ENCODE peak calls at places on chromosomes 11 and 22, in five cellular contexts. One of them, this sample, is unnamed.

GRCh38 chr11:118615996-118616395 is 8.6 kb downstream of the PHLDB1 start:
- DNase-seq in GM04504: no peak
- DNase-seq in iPS-NIHi11: no peak
- DNase-seq in activated CD4-positive, alpha-beta T cell treated with anti-CD3 and anti-CD28 coated beads, Interleukin-2, amount 50 U/mL, for 4 hours: no peak
- DNase-seq in T1000: no peak
- DNase-seq in this sample: no peak

GRCh38 chr22:37818397-37819099 is 4.6 kb upstream of the GALR3 start:
- DNase-seq in GM04504: no peak
- DNase-seq in T1000: no peak
- DNase-seq in activated CD4-positive, alpha-beta T cell treated with anti-CD3 and anti-CD28 coated beads, Interleukin-2, amount 50 U/mL, for 4 hours: peak; percentile 56
- DNase-seq in iPS-NIHi11: peak; percentile 68
- DNase-seq in this sample: peak; percentile 39

GRCh38 chr11:19972091-19972490 is 188.2 kb downstream of the DBX1 start:
- DNase-seq in iPS-NIHi11: no peak
- DNase-seq in GM04504: no peak
- DNase-seq in activated CD4-positive, alpha-beta T cell treated with anti-CD3 and anti-CD28 coated beads, Interleukin-2, amount 50 U/mL, for 4 hours: no peak
- DNase-seq in T1000: no peak
- DNase-seq in this sample: no peak

GRCh38 chr11:71131861-71132260 is 120.5 kb downstream of the SHANK2 start:
- DNase-seq in iPS-NIHi11: no peak
- DNase-seq in T1000: peak; percentile 37
- DNase-seq in activated CD4-positive, alpha-beta T cell treated with anti-CD3 and anti-CD28 coated beads, Interleukin-2, amount 50 U/mL, for 4 hours: no peak
- DNase-seq in GM04504: no peak
- DNase-seq in this sample: no peak

GRCh38 chr11:100910808-100911207 is 218.8 kb downstream of the PGR start:
- DNase-seq in activated CD4-positive, alpha-beta T cell treated with anti-CD3 and anti-CD28 coated beads, Interleukin-2, amount 50 U/mL, for 4 hours: no peak
- DNase-seq in iPS-NIHi11: no peak
- DNase-seq in GM04504: no peak
- DNase-seq in T1000: no peak
- DNase-seq in this sample: no peak

GRCh38 chr22:23183107-23183698 is 2.9 kb downstream of the BCR start:
- DNase-seq in activated CD4-positive, alpha-beta T cell treated with anti-CD3 and anti-CD28 coated beads, Interleukin-2, amount 50 U/mL, for 4 hours: no peak
- DNase-seq in iPS-NIHi11: peak; percentile 82
- DNase-seq in T1000: no peak
- DNase-seq in GM04504: no peak
- DNase-seq in this sample: no peak

GRCh38 chr11:47595029-47595428 is 818 bp upstream of the C1QTNF4 start:
- DNase-seq in iPS-NIHi11: no peak
- DNase-seq in T1000: no peak
- DNase-seq in activated CD4-positive, alpha-beta T cell treated with anti-CD3 and anti-CD28 coated beads, Interleukin-2, amount 50 U/mL, for 4 hours: no peak
- DNase-seq in GM04504: no peak
- DNase-seq in this sample: no peak

GRCh38 chr22:29481265-29482000 is 1.4 kb downstream of the NEFH start:
- DNase-seq in activated CD4-positive, alpha-beta T cell treated with anti-CD3 and anti-CD28 coated beads, Interleukin-2, amount 50 U/mL, for 4 hours: no peak
- DNase-seq in GM04504: no peak
- DNase-seq in T1000: no peak
- DNase-seq in iPS-NIHi11: peak; percentile 82
- DNase-seq in this sample: no peak

GRCh38 chr11:66448523-66448922 is 9.9 kb upstream of the MRPL11 start:
- DNase-seq in activated CD4-positive, alpha-beta T cell treated with anti-CD3 and anti-CD28 coated beads, Interleukin-2, amount 50 U/mL, for 4 hours: no peak
- DNase-seq in GM04504: no peak
- DNase-seq in T1000: no peak
- DNase-seq in iPS-NIHi11: no peak
- DNase-seq in this sample: no peak

GRCh38 chr11:34192481-34193401 is 87.3 kb downstream of the NAT10 start:
- DNase-seq in activated CD4-positive, alpha-beta T cell treated with anti-CD3 and anti-CD28 coated beads, Interleukin-2, amount 50 U/mL, for 4 hours: no peak
- DNase-seq in GM04504: peak; percentile 96
- DNase-seq in iPS-NIHi11: no peak
- DNase-seq in T1000: peak; percentile 83
- DNase-seq in this sample: no peak

GRCh38 chr11:40302669-40303068 is 1156.8 kb downstream of the LRRC4C start:
- DNase-seq in iPS-NIHi11: no peak
- DNase-seq in GM04504: no peak
- DNase-seq in activated CD4-positive, alpha-beta T cell treated with anti-CD3 and anti-CD28 coated beads, Interleukin-2, amount 50 U/mL, for 4 hours: no peak
- DNase-seq in T1000: no peak
- DNase-seq in this sample: no peak

GRCh38 chr22:32248276-32248675 is 6.9 kb downstream of the SLC5A4 start:
- DNase-seq in T1000: no peak
- DNase-seq in GM04504: no peak
- DNase-seq in iPS-NIHi11: no peak
- DNase-seq in activated CD4-positive, alpha-beta T cell treated with anti-CD3 and anti-CD28 coated beads, Interleukin-2, amount 50 U/mL, for 4 hours: no peak
- DNase-seq in this sample: no peak

GRCh38 chr11:129593098-129593497 is 217.4 kb downstream of the BARX2 start:
- DNase-seq in iPS-NIHi11: no peak
- DNase-seq in GM04504: no peak
- DNase-seq in T1000: no peak
- DNase-seq in activated CD4-positive, alpha-beta T cell treated with anti-CD3 and anti-CD28 coated beads, Interleukin-2, amount 50 U/mL, for 4 hours: no peak
- DNase-seq in this sample: no peak

GRCh38 chr22:43180670-43181069 is 6.3 kb downstream of the TTLL12 start:
- DNase-seq in T1000: no peak
- DNase-seq in activated CD4-positive, alpha-beta T cell treated with anti-CD3 and anti-CD28 coated beads, Interleukin-2, amount 50 U/mL, for 4 hours: no peak
- DNase-seq in iPS-NIHi11: no peak
- DNase-seq in GM04504: no peak
- DNase-seq in this sample: no peak